ENCODE peak calls at places on chromosomes 16 and 17, in seven cellular contexts. T is Panc1, J is pancreas, R is K562, A is gastrocnemius medialis, Z is keratinocyte, L is OCI-LY7. N is an unnamed sample.

GRCh38 chr17:8465381-8466158 is 29.9 kb downstream of the NDEL1 start:
- DNase-seq in T (no peak), J (no peak), R (no peak), A (no peak), Z (no peak), L (no peak), N (no peak)

GRCh38 chr17:61457226-61457983 is 5.2 kb downstream of the TBX4 start:
- DNase-seq in T (no peak), J (no peak), R (no peak), A (no peak), Z (no peak), L (no peak), N (no peak)

GRCh38 chr16:4800290-4801041 is 2.0 kb downstream of the ROGDI start:
- DNase-seq in T (no peak), J (peak), R (peak), A (no peak), Z (no peak), L (no peak), N (no peak)

GRCh38 chr17:79987187-79987889 is 48.3 kb downstream of the TBC1D16 start:
- DNase-seq in T (no peak), J (peak), R (no peak), A (no peak), Z (no peak), L (no peak), N (no peak)

GRCh38 chr17:40333781-40334453 is 24.9 kb downstream of the RARA start:
- DNase-seq in T (no peak), J (no peak), R (no peak), A (no peak), Z (no peak), L (no peak), N (no peak)

GRCh38 chr17:63082273-63082861 is 116.3 kb downstream of the TANC2 start:
- DNase-seq in T (no peak), J (no peak), R (no peak), A (no peak), Z (no peak), L (no peak), N (no peak)

GRCh38 chr17:164536-165235 is 16.8 kb downstream of the DOC2B start:
- DNase-seq in T (peak), J (peak), R (peak), A (no peak), Z (no peak), L (peak), N (no peak)

GRCh38 chr16:54437361-54437760 is 150.8 kb upstream of the IRX3 start:
- DNase-seq in T (no peak), J (no peak), R (no peak), A (no peak), Z (no peak), L (no peak), N (no peak)

GRCh38 chr16:26672206-26672605 is 394.5 kb upstream of the C16orf82 start:
- DNase-seq in T (no peak), J (no peak), R (no peak), A (no peak), Z (no peak), L (peak), N (no peak)

GRCh38 chr17:4142107-4142900 is 526 bp downstream of the ZZEF1 start:
- DNase-seq in T (no peak), J (peak), R (no peak), A (no peak), Z (no peak), L (peak), N (no peak)

GRCh38 chr17:4710693-4711634 is 532 bp downstream of the ARRB2 start:
- DNase-seq in T (no peak), J (no peak), R (peak), A (no peak), Z (no peak), L (peak), N (no peak)

GRCh38 chr17:15892679-15893332 is 52.1 kb upstream of the ADORA2B start:
- DNase-seq in T (no peak), J (no peak), R (no peak), A (no peak), Z (no peak), L (no peak), N (no peak)

GRCh38 chr16:48217708-48218107 is 26.4 kb upstream of the LONP2 start:
- DNase-seq in T (no peak), J (no peak), R (no peak), A (no peak), Z (no peak), L (no peak), N (no peak)

GRCh38 chr17:64777413-64778101 is 115.5 kb upstream of the SMURF2 start:
- DNase-seq in T (no peak), J (no peak), R (no peak), A (no peak), Z (no peak), L (peak), N (no peak)

GRCh38 chr16:1416521-1416941 is 2.0 kb upstream of the UNKL start:
- DNase-seq in T (no peak), J (no peak), R (no peak), A (no peak), Z (peak), L (no peak), N (no peak)

GRCh38 chr16:80544326-80544725 is 3.5 kb downstream of the DYNLRB2 start:
- DNase-seq in T (no peak), J (no peak), R (no peak), A (no peak), Z (no peak), L (no peak), N (no peak)

GRCh38 chr17:78120971-78121800 is 7.4 kb downstream of the TMC6 start:
- DNase-seq in T (no peak), J (no peak), R (peak), A (no peak), Z (no peak), L (peak), N (no peak)

GRCh38 chr16:85463228-85463611 is 149.9 kb upstream of the GSE1 start:
- DNase-seq in T (no peak), J (no peak), R (peak), A (no peak), Z (no peak), L (no peak), N (no peak)

GRCh38 chr17:12256380-12256995 is 235.8 kb downstream of the MAP2K4 start:
- DNase-seq in T (peak), J (no peak), R (peak), A (no peak), Z (no peak), L (peak), N (peak)

GRCh38 chr16:89785523-89786155 is 30.8 kb downstream of the FANCA start:
- DNase-seq in T (no peak), J (no peak), R (no peak), A (no peak), Z (no peak), L (no peak), N (no peak)

GRCh38 chr16:88999457-89000206 is 22.6 kb upstream of the CBFA2T3 start:
- DNase-seq in T (no peak), J (no peak), R (peak), A (no peak), Z (no peak), L (peak), N (no peak)

GRCh38 chr17:55005520-55005919 is 37.0 kb downstream of the STXBP4 start:
- DNase-seq in T (peak), J (no peak), R (peak), A (no peak), Z (no peak), L (peak), N (no peak)

GRCh38 chr16:69831212-69832123 is 69.3 kb downstream of the WWP2 start:
- DNase-seq in T (no peak), J (no peak), R (no peak), A (no peak), Z (no peak), L (no peak), N (no peak)

GRCh38 chr16:19127205-19127604 is 13.4 kb downstream of the ITPRIPL2 start:
- DNase-seq in T (no peak), J (no peak), R (no peak), A (no peak), Z (no peak), L (no peak), N (no peak)

GRCh38 chr17:3843935-3844516 is 2.0 kb downstream of the NCBP3 start:
- DNase-seq in T (no peak), J (no peak), R (peak), A (no peak), Z (no peak), L (peak), N (no peak)

GRCh38 chr16:855471-855870 is 54.9 kb upstream of the GNG13 start:
- DNase-seq in T (no peak), J (peak), R (no peak), A (no peak), Z (no peak), L (no peak), N (no peak)

GRCh38 chr17:77487677-77488530 is 347.1 kb downstream of the SEC14L1 start:
- DNase-seq in T (no peak), J (no peak), R (no peak), A (no peak), Z (no peak), L (no peak), N (no peak)

GRCh38 chr17:42928714-42929496 is 28.3 kb downstream of the G6PC1 start:
- DNase-seq in T (no peak), J (peak), R (peak), A (peak), Z (peak), L (peak), N (no peak)

GRCh38 chr16:27401768-27402568 is at the start of gene IL21R:
- DNase-seq in T (no peak), J (peak), R (peak), A (no peak), Z (no peak), L (peak), N (no peak)

GRCh38 chr17:19239544-19239943 is 2.4 kb downstream of the EPN2 start:
- DNase-seq in T (no peak), J (no peak), R (no peak), A (no peak), Z (no peak), L (no peak), N (no peak)

GRCh38 chr17:42697108-42697811 is 14.9 kb downstream of the CNTNAP1 start:
- DNase-seq in T (no peak), J (no peak), R (no peak), A (no peak), Z (no peak), L (no peak), N (no peak)

GRCh38 chr17:30321314-30321713 is 12.5 kb downstream of the TMIGD1 start:
- DNase-seq in T (no peak), J (no peak), R (no peak), A (no peak), Z (no peak), L (no peak), N (no peak)

GRCh38 chr17:30323895-30324319 is 9.9 kb downstream of the TMIGD1 start:
- DNase-seq in T (no peak), J (no peak), R (no peak), A (no peak), Z (no peak), L (peak), N (no peak)

GRCh38 chr17:30326816-30327215 is 7.0 kb downstream of the TMIGD1 start:
- DNase-seq in T (no peak), J (no peak), R (no peak), A (no peak), Z (no peak), L (no peak), N (no peak)

GRCh38 chr17:30323262-30323894 is 10.5 kb downstream of the TMIGD1 start:
- DNase-seq in T (no peak), J (no peak), R (no peak), A (no peak), Z (no peak), L (peak), N (no peak)

DNA sequence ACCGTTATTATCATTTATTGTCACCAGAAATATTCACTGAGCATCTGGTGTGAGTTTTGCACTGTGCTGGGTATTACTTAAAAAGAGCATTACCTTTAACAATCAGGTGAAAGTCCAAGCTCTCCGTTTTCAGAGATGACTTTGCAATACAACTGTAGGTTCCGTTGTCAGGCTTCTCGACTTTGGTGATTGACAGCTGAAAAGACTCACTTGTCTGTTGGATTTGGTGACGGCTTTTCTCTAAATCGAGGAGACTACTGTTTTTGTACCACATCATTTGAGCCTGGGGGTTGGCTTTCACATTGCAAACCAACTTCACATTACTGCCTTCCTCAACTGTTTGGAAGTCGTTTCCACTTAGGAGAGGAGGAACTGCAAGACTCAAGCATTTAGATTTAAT is 9.1 kb downstream of the TMIGD1 start:
- DNase-seq in T (no peak), J (no peak), R (no peak), A (no peak), Z (no peak), L (no peak), N (no peak)
- H3K4me3 ChIP-seq in T (no peak), J (no peak), R (no peak), A (no peak), Z (no peak), L (no peak), N (no peak)

DNA sequence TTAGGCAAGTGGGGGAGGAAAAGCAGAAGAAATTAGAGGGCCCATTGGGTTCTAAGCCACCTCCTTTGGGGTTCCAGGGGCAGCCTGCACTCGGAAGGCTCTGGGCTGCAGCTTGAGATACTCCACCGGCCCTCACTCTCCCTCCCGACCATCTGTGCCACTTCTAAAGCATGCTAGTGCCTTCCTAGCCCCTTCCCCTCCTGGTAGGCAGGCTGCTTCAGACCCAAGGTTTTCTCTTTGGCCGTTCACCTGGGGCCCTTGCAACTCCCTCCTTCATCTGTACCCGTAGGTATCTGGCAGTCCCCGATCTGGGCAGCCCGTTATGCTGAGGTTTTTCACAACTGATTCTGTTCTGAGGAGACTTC is 98.5 kb downstream of the RAB11FIP4 start:
- DNase-seq in T (no peak), J (no peak), R (no peak), A (no peak), Z (no peak), L (no peak), N (no peak)
- H3K27ac ChIP-seq in T (no peak), J (peak), R (no peak), A (no peak), Z (no peak), L (no peak), N (peak)

GRCh38 chr17:68291836-68292688 is 767 bp downstream of the ARSG start:
- DNase-seq in T (no peak), J (peak), R (peak), A (peak), Z (no peak), L (peak), N (peak)
- TF ChIP-seq CTCF in T (no peak), J (no peak), R (no peak), A (no peak), Z (peak), L (peak), N (no peak)

DNA sequence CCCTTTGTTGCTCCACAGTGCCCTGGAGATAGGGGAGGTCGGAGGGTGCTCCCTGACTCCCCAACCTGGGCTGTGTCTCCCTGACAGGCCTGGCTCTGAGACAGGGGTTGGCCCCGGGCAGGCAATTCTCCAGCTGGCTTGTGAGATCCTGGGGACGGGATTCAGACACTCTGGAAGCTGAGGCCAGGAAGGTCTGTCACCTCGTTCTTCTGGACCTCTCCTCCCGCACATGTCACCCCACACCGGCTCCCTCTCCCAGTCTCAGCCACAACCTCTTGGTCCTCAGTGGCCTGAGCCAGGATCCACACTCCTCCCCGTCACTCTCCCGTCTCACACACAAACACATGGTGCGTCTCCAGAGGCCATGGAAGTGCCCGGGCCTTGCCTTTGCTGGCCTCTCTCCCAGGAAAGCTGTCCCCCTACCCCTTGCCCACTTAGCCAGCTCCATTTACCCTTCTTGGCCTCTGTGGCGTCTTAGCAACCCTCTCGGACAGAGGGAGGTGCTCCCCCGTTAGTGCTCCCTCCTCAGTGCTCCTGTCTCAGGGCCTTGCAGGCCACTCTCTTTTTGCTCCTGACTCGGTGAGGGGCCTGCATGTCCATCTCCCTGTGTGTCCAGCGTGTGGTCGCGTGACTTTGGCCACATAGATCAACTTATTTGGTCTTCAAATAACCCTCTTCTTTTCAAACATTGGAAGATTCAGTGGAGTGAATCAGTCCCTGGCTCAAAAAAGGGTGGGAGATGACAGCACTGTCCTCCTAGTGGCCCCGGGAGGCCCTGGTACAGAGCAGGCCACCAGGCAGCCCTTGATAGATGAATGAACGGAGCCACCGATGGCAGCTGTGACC is 747 bp downstream of the ADGRG3 start:
- DNase-seq in T (no peak), J (no peak), R (no peak), A (no peak), Z (no peak), L (no peak), N (no peak)
- H3K4me3 ChIP-seq in T (no peak), J (no peak), R (no peak), A (no peak), Z (no peak), L (no peak), N (no peak)

DNA sequence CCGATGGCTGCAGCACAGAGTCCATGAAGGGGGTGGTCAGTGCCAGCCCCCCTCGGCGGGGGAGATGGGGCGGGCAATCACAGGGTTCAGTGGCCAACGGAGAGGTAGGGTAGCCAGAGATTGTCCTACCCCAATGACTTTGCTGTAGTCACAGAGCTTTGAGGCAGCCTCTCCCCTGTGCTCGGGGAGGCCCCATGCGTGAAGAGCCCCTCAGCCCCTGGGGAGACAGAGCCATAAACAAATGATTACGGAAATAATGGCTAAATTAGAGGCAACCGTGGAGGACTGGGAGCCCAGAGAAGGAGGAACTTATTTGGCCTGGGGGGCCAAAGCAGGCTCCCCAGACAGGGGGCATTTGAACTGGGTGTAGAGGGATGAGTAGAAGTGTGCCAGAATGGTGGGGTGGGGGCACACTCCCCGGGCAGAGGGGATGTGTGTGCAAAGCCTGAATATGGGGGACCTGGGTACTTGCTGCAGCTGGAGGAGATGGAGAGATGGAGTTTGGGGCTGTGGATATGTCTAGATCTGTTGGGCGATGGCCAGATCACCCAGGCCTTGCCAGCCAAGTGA is 164.8 kb downstream of the CMIP start:
- DNase-seq in T (no peak), J (no peak), R (no peak), A (no peak), Z (no peak), L (peak), N (no peak)
- H3K27ac ChIP-seq in T (no peak), J (no peak), R (no peak), A (no peak), Z (no peak), L (no peak), N (no peak)

N was measured in tibial nerve.